ENCODE peak calls at places on chromosomes 12 and 14, in nine cellular contexts. F is effector memory CD8-positive, alpha-beta T cell; P is naive thymus-derived CD8-positive, alpha-beta T cell; R is central memory CD4-positive, alpha-beta T cell; Q is omental fat pad; X is stimulated activated CD4-positive, alpha-beta T cell treated with anti-CD3 and anti-CD28 coated beads, TNF-alpha, amount 100 ng/mL, for 4 hours; U is stimulated activated CD8-positive, alpha-beta memory T cell treated with anti-CD3 and anti-CD28 coated beads, Interleukin-12 subunit alpha, Interleukin-12 subunit beta, amount 100 ng/mL, for 1 hour; H is kidney glomerular epithelial cell; T is HS-27A. L is an unnamed sample.

GRCh38 chr12:16421806-16422205 is 74.4 kb downstream of the MGST1 start:
- DNase-seq in F (no peak), R (no peak), U (no peak), P (no peak), H (no peak), X (no peak), T (no peak), Q (no peak), L (peak; percentile 27)

GRCh38 chr14:24839617-24840203 is 205.7 kb upstream of the GZMB start:
- DNase-seq in T (no peak), X (no peak), Q (no peak), P (no peak), U (no peak), F (no peak), R (no peak), H (no peak), L (no peak)

GRCh38 chr14:92122351-92122677 is 545 bp downstream of the CPSF2 start:
- DNase-seq in Q (no peak), P (no peak), F (no peak), R (no peak), X (no peak), H (no peak), U (no peak), T (no peak), L (peak; percentile 66)

GRCh38 chr14:59461891-59462290 is 3.3 kb downstream of the GPR135 start:
- DNase-seq in P (no peak), U (no peak), H (no peak), T (no peak), R (no peak), F (no peak), Q (no peak), X (no peak), L (no peak)

GRCh38 chr12:92467886-92468285 is 234.9 kb upstream of the PLEKHG7 start:
- DNase-seq in F (no peak), Q (no peak), R (no peak), T (no peak), P (no peak), U (no peak), X (no peak), H (peak; percentile 27), L (no peak)

GRCh38 chr14:97138801-97139200 is 341.6 kb downstream of the VRK1 start:
- DNase-seq in P (no peak), T (no peak), U (no peak), X (no peak), H (no peak), F (no peak), R (no peak), Q (no peak), L (no peak)

GRCh38 chr14:30706704-30707103 is 84.6 kb downstream of the SCFD1 start:
- DNase-seq in R (no peak), H (no peak), Q (no peak), X (no peak), T (no peak), U (no peak), P (no peak), F (no peak), L (no peak)

GRCh38 chr14:91281346-91281745 is 36.8 kb upstream of the GPR68 start:
- DNase-seq in H (no peak), P (no peak), T (no peak), R (no peak), X (no peak), F (no peak), Q (no peak), U (no peak), L (peak; percentile 76)

GRCh38 chr14:68704736-68705720 is 87.8 kb downstream of the ZFP36L1 start:
- DNase-seq in H (peak; percentile 23), Q (no peak), P (no peak), U (no peak), T (no peak), F (no peak), R (no peak), X (no peak), L (peak; percentile 92)

GRCh38 chr12:93122089-93122488 is 193.0 kb upstream of the EEA1 start:
- DNase-seq in F (no peak), U (no peak), T (no peak), P (no peak), H (peak; percentile 88), R (no peak), X (no peak), Q (no peak), L (peak; percentile 69)

GRCh38 chr12:25200703-25201102 is 5.7 kb downstream of the ETFRF1 start:
- DNase-seq in F (no peak), X (no peak), U (no peak), R (no peak), P (no peak), H (peak; percentile 25), Q (no peak), T (no peak), L (peak; percentile 39)